ENCODE peak calls at places on chromosomes 3 and 15, in seven cellular contexts. U, T, E, N, H, C and Y are unnamed samples.

GRCh38 chr15:57947282-57947681 is 118.2 kb downstream of the ALDH1A2 start:
- DNase-seq in U (no peak), T (no peak), E (no peak), N (no peak), H (no peak), C (no peak), Y (no peak)

GRCh38 chr3:188868803-188869202 is 303.0 kb upstream of the TPRG1 start:
- DNase-seq in U (no peak), T (no peak), E (no peak), N (no peak), H (no peak), C (no peak), Y (no peak)

GRCh38 chr3:128170866-128171516 is 17.7 kb downstream of the EEFSEC start:
- DNase-seq in U (no peak), T (peak; percentile 70), E (peak; percentile 46), N (peak; percentile 73), H (peak; percentile 63), C (peak; percentile 83), Y (peak; percentile 89)

GRCh38 chr3:142586803-142587406 is 8.4 kb upstream of the ATR start:
- DNase-seq in U (no peak), T (peak; percentile 40), E (peak; percentile 57), N (peak; percentile 93), H (peak; percentile 65), C (peak; percentile 74), Y (peak; percentile 49)

GRCh38 chr3:48560648-48561018 is 2.9 kb downstream of the UCN2 start:
- DNase-seq in U (no peak), T (peak; percentile 41), E (no peak), N (no peak), H (no peak), C (no peak), Y (no peak)

GRCh38 chr3:43768594-43768993 is 77.9 kb downstream of the ABHD5 start:
- DNase-seq in U (no peak), T (peak; percentile 28), E (no peak), N (peak; percentile 27), H (peak; percentile 85), C (no peak), Y (no peak)

GRCh38 chr3:100634493-100635272 is 25.3 kb downstream of the ADGRG7 start:
- DNase-seq in U (no peak), T (no peak), E (peak; percentile 68), N (peak; percentile 62), H (peak; percentile 22), C (peak; percentile 80), Y (no peak)

GRCh38 chr3:120341658-120342346 is 7.4 kb downstream of the LRRC58 start:
- DNase-seq in U (no peak), T (no peak), E (no peak), N (no peak), H (no peak), C (no peak), Y (no peak)

GRCh38 chr15:101113114-101114005 is 138.5 kb downstream of the CHSY1 start:
- DNase-seq in U (no peak), T (no peak), E (no peak), N (no peak), H (no peak), C (no peak), Y (no peak)

GRCh38 chr15:29821416-29822099 is 710 bp downstream of the TJP1 start:
- DNase-seq in U (no peak), T (peak; percentile 83), E (peak; percentile 88), N (peak; percentile 84), H (peak; percentile 49), C (peak; percentile 96), Y (no peak)

GRCh38 chr3:138846350-138846756 is 11.6 kb upstream of the PIK3CB start:
- DNase-seq in U (no peak), T (no peak), E (no peak), N (no peak), H (no peak), C (no peak), Y (peak; percentile 25)

GRCh38 chr3:185702564-185703225 is 116.6 kb downstream of the SENP2 start:
- DNase-seq in U (no peak), T (no peak), E (peak; percentile 52), N (no peak), H (no peak), C (no peak), Y (no peak)

GRCh38 chr15:40956543-40956982 is 3.3 kb downstream of the CHAC1 start:
- DNase-seq in U (no peak), T (peak; percentile 42), E (no peak), N (no peak), H (no peak), C (no peak), Y (no peak)

GRCh38 chr15:93974804-93975481 is 256.4 kb upstream of the MCTP2 start:
- DNase-seq in U (no peak), T (no peak), E (peak; percentile 23), N (peak; percentile 48), H (peak; percentile 61), C (peak; percentile 52), Y (no peak)

GRCh38 chr3:136728918-136729317 is 23.3 kb downstream of the STAG1 start:
- DNase-seq in U (no peak), T (no peak), E (no peak), N (no peak), H (no peak), C (no peak), Y (no peak)

GRCh38 chr15:74604983-74605809 is 10.4 kb upstream of the CLK3 start:
- DNase-seq in U (no peak), T (no peak), E (no peak), N (no peak), H (no peak), C (no peak), Y (no peak)

GRCh38 chr3:166013073-166013679 is 176.0 kb upstream of the BCHE start:
- DNase-seq in U (no peak), T (no peak), E (no peak), N (peak; percentile 81), H (no peak), C (peak; percentile 48), Y (peak; percentile 0)

GRCh38 chr15:75049392-75049791 is 26.0 kb downstream of the PPCDC start:
- DNase-seq in U (peak; percentile 36), T (peak; percentile 83), E (peak; percentile 91), N (no peak), H (no peak), C (no peak), Y (no peak)

GRCh38 chr15:101027920-101028319 is 108.8 kb downstream of the LRRK1 start:
- DNase-seq in U (no peak), T (peak; percentile 1), E (peak; percentile 4), N (no peak), H (no peak), C (no peak), Y (no peak)

GRCh38 chr3:118144919-118145318 is 889.7 kb downstream of the IGSF11 start:
- DNase-seq in U (no peak), T (no peak), E (no peak), N (no peak), H (no peak), C (no peak), Y (no peak)

GRCh38 chr3:150786791-150787190 is 23.8 kb upstream of the SIAH2 start:
- DNase-seq in U (no peak), T (no peak), E (no peak), N (peak; percentile 79), H (no peak), C (no peak), Y (no peak)

GRCh38 chr3:111598139-111598538 is 3.0 kb upstream of the ZBED2 start:
- DNase-seq in U (no peak), T (no peak), E (no peak), N (no peak), H (no peak), C (no peak), Y (no peak)
- H3K4me3 ChIP-seq in U (no peak overlapping the region), T (no peak overlapping the region), E (no peak overlapping the region), N (no peak overlapping the region), H (no peak overlapping the region), C (no peak overlapping the region), Y (no peak overlapping the region)

GRCh38 chr3:123102249-123102648 is 35.4 kb downstream of the PDIA5 start:
- DNase-seq in U (no peak), T (no peak), E (no peak), N (no peak), H (no peak), C (no peak), Y (no peak)
- TF ChIP-seq CTCF in U (no peak), T (no peak), E (no peak), N (no peak), H (no peak), C (no peak), Y (no peak)

GRCh38 chr3:104521606-104522336 is 844.9 kb upstream of the ALCAM start:
- DNase-seq in U (no peak), T (no peak), E (no peak), N (no peak), H (no peak), C (no peak), Y (no peak)

GRCh38 chr3:104519968-104520655 is 846.6 kb upstream of the ALCAM start:
- DNase-seq in U (no peak), T (no peak), E (no peak), N (no peak), H (no peak), C (no peak), Y (no peak)

GRCh38 chr3:104523136-104523535 is 843.6 kb upstream of the ALCAM start:
- DNase-seq in U (no peak), T (no peak), E (no peak), N (no peak), H (no peak), C (no peak), Y (no peak)

GRCh38 chr3:104519068-104519467 is 847.6 kb upstream of the ALCAM start:
- DNase-seq in U (no peak), T (no peak), E (no peak), N (no peak), H (no peak), C (no peak), Y (no peak)

DNA sequence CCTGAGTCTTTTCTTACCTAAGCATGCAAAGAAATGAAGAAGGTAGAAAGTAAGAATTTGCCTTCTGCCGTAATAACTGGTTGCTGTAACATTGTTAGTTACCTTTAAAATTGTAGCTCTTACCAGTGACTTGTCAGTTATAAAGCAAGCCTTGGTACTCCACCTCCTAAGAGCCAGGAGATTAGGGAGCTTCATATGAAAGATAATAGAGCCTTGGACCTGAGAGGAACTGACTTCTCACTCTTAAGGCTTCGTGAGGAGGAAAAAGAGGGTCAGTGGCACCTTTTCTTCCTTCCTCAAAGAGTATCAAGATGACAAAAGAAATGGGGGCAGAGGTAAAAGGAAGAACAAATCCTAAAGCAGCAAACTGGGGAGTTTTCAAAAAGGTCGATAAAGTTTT is 847.2 kb upstream of the ALCAM start:
- DNase-seq in U (no peak), T (no peak), E (no peak), N (no peak), H (no peak), C (no peak), Y (no peak)
- H3K4me3 ChIP-seq in U (peak overlapping the region; percentile 51), T (no peak overlapping the region), E (no peak overlapping the region), N (no peak overlapping the region), H (no peak overlapping the region), C (no peak overlapping the region), Y (no peak overlapping the region)

GRCh38 chr3:161275919-161276318 is 54.8 kb downstream of the NMD3 start:
- DNase-seq in U (no peak), T (no peak), E (no peak), N (peak; percentile 16), H (no peak), C (peak; percentile 52), Y (no peak)

GRCh38 chr3:161271646-161272045 is 50.5 kb downstream of the NMD3 start:
- DNase-seq in U (no peak), T (no peak), E (no peak), N (no peak), H (no peak), C (no peak), Y (no peak)

GRCh38 chr3:161272524-161272923 is 51.4 kb downstream of the NMD3 start:
- DNase-seq in U (no peak), T (no peak), E (no peak), N (peak; percentile 15), H (no peak), C (no peak), Y (no peak)

GRCh38 chr3:161274691-161275298 is 53.7 kb downstream of the NMD3 start:
- DNase-seq in U (no peak), T (no peak), E (peak; percentile 42), N (peak; percentile 85), H (peak; percentile 16), C (peak; percentile 53), Y (no peak)

GRCh38 chr3:161273589-161274218 is 52.6 kb downstream of the NMD3 start:
- DNase-seq in U (no peak), T (no peak), E (peak; percentile 22), N (peak; percentile 81), H (peak; percentile 61), C (peak; percentile 26), Y (no peak)
- TF ChIP-seq CTCF in U (peak; percentile 64), T (peak; percentile 80), E (peak; percentile 58), N (peak; percentile 85), H (peak; percentile 56), C (peak; percentile 17), Y (no peak)